ENCODE peak calls at places on chromosomes 4 and X, in nine cellular contexts. Y, X, T, L, J, O, B, F and Z are unnamed samples. For H3K4me1, the result is how much of the 10 kb centered on the place peaks cover.

GRCh38 chr4:46329118-46329976 is 60.6 kb downstream of the GABRA2 start:
- ATAC-seq in Y (no peak), X (no peak), T (no peak), L (no peak), J (peak), O (peak), B (no peak), F (no peak), Z (no peak)

GRCh38 chr4:113978561-113979156 is 788 bp downstream of the ARSJ start:
- ATAC-seq in Y (peak), X (no peak), T (peak), L (peak), J (peak), O (peak), B (peak), F (peak), Z (peak)

GRCh38 chrX:16474511-16474910 is 175.4 kb upstream of the S100G start:
- ATAC-seq in Y (no peak), X (no peak), T (no peak), L (no peak), J (no peak), O (no peak), B (no peak), F (no peak), Z (no peak)

GRCh38 chr4:87309625-87310024 is 13.1 kb downstream of the HSD17B13 start:
- ATAC-seq in Y (peak), X (no peak), T (no peak), L (no peak), J (no peak), O (no peak), B (no peak), F (peak), Z (no peak)

GRCh38 chrX:96791559-96791958 is 92.1 kb upstream of the RPA4 start:
- ATAC-seq in Y (peak), X (no peak), T (no peak), L (no peak), J (no peak), O (no peak), B (no peak), F (peak), Z (peak)

GRCh38 chr4:141153751-141154510 is 20.7 kb upstream of the RNF150 start:
- ATAC-seq in Y (peak), X (no peak), T (no peak), L (no peak), J (no peak), O (no peak), B (no peak), F (peak), Z (no peak)

GRCh38 chr4:1985287-1985686 is 23.5 kb downstream of the NELFA start:
- ATAC-seq in Y (no peak), X (peak), T (peak), L (no peak), J (peak), O (no peak), B (no peak), F (no peak), Z (no peak)

GRCh38 chrX:10006770-10007169 is 39.6 kb downstream of the CLDN34 start:
- ATAC-seq in Y (peak), X (no peak), T (no peak), L (no peak), J (peak), O (no peak), B (no peak), F (no peak), Z (no peak)

GRCh38 chr4:128606173-128606572 is 203.3 kb upstream of the JADE1 start:
- ATAC-seq in Y (no peak), X (no peak), T (no peak), L (no peak), J (no peak), O (no peak), B (no peak), F (no peak), Z (no peak)

GRCh38 chr4:181330654-181331595 is 912.3 kb upstream of the TENM3 start:
- ATAC-seq in Y (peak), X (no peak), T (no peak), L (no peak), J (no peak), O (no peak), B (no peak), F (peak), Z (no peak)

GRCh38 chrX:34805951-34806350 is 136.6 kb upstream of the FAM47B start:
- ATAC-seq in Y (no peak), X (no peak), T (no peak), L (no peak), J (no peak), O (no peak), B (no peak), F (no peak), Z (no peak)

GRCh38 chr4:7806080-7806630 is 133.5 kb downstream of the AFAP1 start:
- ATAC-seq in Y (peak), X (no peak), T (peak), L (no peak), J (peak), O (peak), B (peak), F (peak), Z (peak)

GRCh38 chr4:110059556-110060191 is 138.7 kb downstream of the ELOVL6 start:
- ATAC-seq in Y (no peak), X (peak), T (no peak), L (peak), J (no peak), O (peak), B (peak), F (peak), Z (no peak)

GRCh38 chr4:33381806-33382205 is 2661.6 kb downstream of the PCDH7 start:
- ATAC-seq in Y (no peak), X (no peak), T (no peak), L (no peak), J (no peak), O (peak), B (peak), F (no peak), Z (no peak)

GRCh38 chr4:68912807-68913206 is 38.8 kb downstream of the UGT2A3 start:
- ATAC-seq in Y (no peak), X (no peak), T (no peak), L (no peak), J (no peak), O (no peak), B (no peak), F (no peak), Z (no peak)

GRCh38 chr4:101791189-101791572 is 651 bp downstream of the BANK1 start:
- ATAC-seq in Y (no peak), X (no peak), T (peak), L (no peak), J (peak), O (peak), B (peak), F (no peak), Z (no peak)

GRCh38 chrX:11465648-11466411 is 172.6 kb downstream of the AMELX start:
- ATAC-seq in Y (no peak), X (no peak), T (no peak), L (no peak), J (no peak), O (peak), B (no peak), F (no peak), Z (no peak)

GRCh38 chrX:130728208-130728607 is 174.8 kb downstream of the ENOX2 start:
- ATAC-seq in Y (no peak), X (no peak), T (no peak), L (no peak), J (no peak), O (no peak), B (no peak), F (no peak), Z (no peak)

DNA sequence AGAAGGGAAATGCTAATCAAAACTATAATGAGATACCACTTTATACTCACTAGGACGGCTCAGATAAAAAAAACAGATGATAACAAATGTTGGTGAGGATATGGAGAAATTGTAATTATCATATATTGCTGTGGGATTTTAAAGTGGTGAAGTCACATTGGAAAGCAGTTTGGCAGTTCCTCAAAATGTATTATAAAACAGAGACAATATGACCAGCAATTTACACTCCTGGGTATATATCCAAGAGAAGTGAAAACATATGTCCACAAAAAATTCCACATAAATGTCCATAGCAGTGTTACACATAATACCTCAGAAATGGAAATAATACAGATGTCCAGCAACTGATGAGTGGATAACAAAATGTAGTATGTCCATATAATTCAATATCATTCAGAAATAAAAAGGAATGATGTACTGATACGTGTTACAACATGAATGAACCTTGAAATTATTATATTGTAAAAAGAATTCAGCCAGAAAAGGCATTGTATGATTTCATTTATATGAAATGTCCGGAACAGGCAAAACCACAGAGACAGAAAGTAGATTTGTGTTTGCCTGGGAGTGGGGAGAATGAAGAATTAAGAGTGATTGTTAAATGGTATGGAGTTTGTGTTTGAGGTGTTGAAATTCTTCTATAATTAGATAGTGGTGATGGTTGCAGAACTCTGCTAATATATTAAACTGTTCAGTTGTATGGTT is 220.9 kb downstream of the SLC7A11 start:
- ATAC-seq in Y (no peak), X (no peak), T (no peak), L (no peak), J (no peak), O (no peak), B (no peak), F (no peak), Z (no peak)
- H3K4me3 ChIP-seq in Y (no peak), X (no peak), T (no peak), L (no peak), J (no peak), O (no peak), B (no peak), F (no peak), Z (no peak)

DNA sequence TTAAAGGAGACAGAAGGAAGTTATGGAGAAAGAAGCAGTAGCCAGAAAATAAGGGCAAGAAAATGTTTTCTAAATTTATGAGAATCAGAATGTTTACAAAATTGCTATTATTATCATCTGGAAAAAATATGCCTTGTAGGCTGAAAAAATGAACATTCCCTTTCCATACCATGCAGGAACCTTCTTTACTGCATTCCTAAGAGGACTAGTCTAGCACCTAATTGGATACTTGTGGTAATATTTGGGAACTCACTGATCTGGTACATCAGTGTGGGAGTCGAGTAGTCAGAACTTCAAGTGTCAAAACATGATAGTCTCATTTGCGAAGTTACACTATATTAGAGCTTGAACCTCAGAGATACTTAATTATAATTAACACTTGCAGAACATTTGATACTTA is 51.9 kb downstream of the TET2 start:
- ATAC-seq in Y (no peak), X (no peak), T (no peak), L (no peak), J (no peak), O (no peak), B (no peak), F (no peak), Z (no peak)
- H3K4me1 ChIP-seq in Y (under half), X (under half), T (under half), L (under half), J (under half), O (under half), B (under half), F (under half), Z (under half)

GRCh38 chrX:153495362-153495751 is 577 bp downstream of the BGN start:
- ATAC-seq in Y (peak), X (no peak), T (no peak), L (no peak), J (peak), O (peak), B (peak), F (peak), Z (peak)

GRCh38 chrX:153498453-153498852 is 3.7 kb downstream of the BGN start:
- ATAC-seq in Y (no peak), X (no peak), T (no peak), L (no peak), J (no peak), O (no peak), B (no peak), F (no peak), Z (no peak)

GRCh38 chrX:153494541-153495361 is at the start of gene BGN:
- ATAC-seq in Y (peak), X (no peak), T (peak), L (no peak), J (peak), O (peak), B (peak), F (peak), Z (peak)

GRCh38 chrX:153494061-153494460 is 719 bp upstream of the BGN start:
- ATAC-seq in Y (no peak), X (no peak), T (no peak), L (no peak), J (no peak), O (no peak), B (no peak), F (peak), Z (peak)

GRCh38 chrX:153495903-153496629 is 1.3 kb downstream of the BGN start:
- ATAC-seq in Y (no peak), X (no peak), T (peak), L (no peak), J (no peak), O (no peak), B (no peak), F (no peak), Z (no peak)
- H3K4me3 ChIP-seq in Y (peak), X (no peak), T (no peak), L (no peak), J (no peak), O (peak), B (peak), F (peak), Z (no peak)

DNA sequence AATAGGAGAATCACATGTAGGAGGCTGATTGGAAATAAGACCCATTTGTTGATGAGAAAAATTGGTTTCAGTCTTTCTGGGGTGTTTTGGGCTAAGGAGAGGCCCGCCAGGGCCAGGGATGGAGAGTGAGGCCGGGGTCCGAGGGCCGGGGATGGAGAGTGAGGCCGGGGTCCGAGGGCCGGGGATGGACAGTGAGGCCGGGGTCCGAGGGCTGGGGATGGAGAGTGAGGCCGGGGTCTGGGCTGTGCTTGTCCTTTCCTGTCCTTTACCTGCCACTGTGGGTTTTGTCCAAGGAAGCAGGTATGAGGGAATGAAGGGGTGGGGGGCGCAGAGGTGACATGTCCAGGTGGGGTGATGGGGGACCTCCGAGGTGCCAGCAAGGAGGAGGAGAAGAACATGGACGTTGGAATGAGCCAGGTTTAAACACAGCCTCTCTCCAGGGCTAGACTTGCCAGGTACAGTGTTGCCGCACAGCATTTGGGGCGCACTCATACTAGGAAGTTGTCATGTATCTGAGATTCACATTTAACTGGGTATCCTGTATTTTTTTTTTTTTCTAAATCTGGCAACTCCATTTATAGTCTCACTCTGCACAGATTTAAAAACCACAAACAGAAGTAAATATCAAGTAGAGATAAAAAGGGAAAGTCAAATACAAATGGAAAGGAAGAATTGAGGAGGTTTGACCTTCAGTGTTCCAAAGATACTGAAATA is 8.8 kb downstream of the RGS12 start:
- ATAC-seq in Y (no peak), X (no peak), T (no peak), L (peak), J (no peak), O (no peak), B (no peak), F (no peak), Z (no peak)
- H3K4me1 ChIP-seq in Y (half or more), X (under half), T (under half), L (under half), J (under half), O (half or more), B (half or more), F (under half), Z (under half)

GRCh38 chrX:1451251-1451675 is 1.4 kb downstream of the ASMTL start:
- ATAC-seq in Y (no peak), X (no peak), T (no peak), L (no peak), J (no peak), O (no peak), B (no peak), F (no peak), Z (no peak)
- H3K4me3 ChIP-seq in Y (no peak), X (peak), T (no peak), L (peak), J (peak), O (peak), B (no peak), F (no peak), Z (no peak)

DNA sequence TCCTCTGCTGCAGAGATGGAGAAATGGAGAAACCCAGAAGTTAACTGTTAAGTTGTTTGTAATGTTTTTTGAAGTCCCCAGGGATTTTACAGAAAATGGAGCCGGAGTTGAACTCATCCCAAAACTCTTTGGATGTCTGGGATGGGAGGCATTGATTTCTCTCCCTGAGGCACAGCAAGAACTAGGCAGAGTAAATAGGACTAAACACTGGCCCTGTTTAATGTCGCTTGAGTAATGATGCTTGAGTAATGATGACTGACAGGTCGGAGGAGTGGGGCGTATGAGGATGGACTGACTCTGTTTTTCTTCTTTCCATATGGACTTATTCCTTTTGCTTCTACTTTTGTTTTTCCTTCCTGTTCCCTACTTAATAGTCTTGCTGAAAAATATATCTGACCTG is 69.9 kb downstream of the ARHGAP10 start:
- ATAC-seq in Y (peak), X (no peak), T (no peak), L (no peak), J (no peak), O (no peak), B (no peak), F (no peak), Z (no peak)
- H3K4me1 ChIP-seq in Y (half or more), X (under half), T (under half), L (under half), J (under half), O (under half), B (under half), F (under half), Z (under half)

GRCh38 chrX:115561605-115562491 is 874 bp downstream of the PLS3 start:
- ATAC-seq in Y (peak), X (no peak), T (peak), L (no peak), J (peak), O (peak), B (peak), F (peak), Z (peak)

GRCh38 chrX:115565888-115566287 is 4.9 kb downstream of the PLS3 start:
- ATAC-seq in Y (no peak), X (no peak), T (no peak), L (no peak), J (no peak), O (no peak), B (no peak), F (no peak), Z (no peak)

GRCh38 chrX:115564243-115564642 is 3.3 kb downstream of the PLS3 start:
- ATAC-seq in Y (no peak), X (no peak), T (no peak), L (no peak), J (no peak), O (no peak), B (no peak), F (no peak), Z (no peak)

GRCh38 chrX:115562492-115562872 is 1.5 kb downstream of the PLS3 start:
- ATAC-seq in Y (peak), X (no peak), T (peak), L (no peak), J (no peak), O (peak), B (peak), F (peak), Z (no peak)

GRCh38 chrX:115563633-115564182 is 2.7 kb downstream of the PLS3 start:
- ATAC-seq in Y (no peak), X (no peak), T (no peak), L (no peak), J (no peak), O (no peak), B (no peak), F (no peak), Z (no peak)
- H3K4me3 ChIP-seq in Y (peak), X (no peak), T (peak), L (no peak), J (no peak), O (peak), B (peak), F (peak), Z (peak)

GRCh38 chr4:77009511-77010120 is 60.1 kb downstream of the SEPTIN11 start:
- ATAC-seq in Y (no peak), X (no peak), T (no peak), L (no peak), J (no peak), O (no peak), B (no peak), F (no peak), Z (no peak)
- H3K4me1 ChIP-seq in Y (half or more), X (under half), T (under half), L (under half), J (under half), O (under half), B (under half), F (under half), Z (under half)

GRCh38 chr4:74096265-74096980 is 2.6 kb downstream of the CXCL2 start:
- ATAC-seq in Y (no peak), X (no peak), T (no peak), L (no peak), J (no peak), O (no peak), B (peak), F (no peak), Z (no peak)
- H3K4me3 ChIP-seq in Y (peak), X (no peak), T (no peak), L (no peak), J (no peak), O (peak), B (peak), F (no peak), Z (no peak)

GRCh38 chrX:153499258-153499657 is 4.5 kb downstream of the BGN start:
- ATAC-seq in Y (no peak), X (no peak), T (no peak), L (no peak), J (no peak), O (no peak), B (no peak), F (no peak), Z (no peak)
- H3K4me1 ChIP-seq in Y (under half), X (under half), T (under half), L (under half), J (under half), O (under half), B (under half), F (under half), Z (under half)